ENCODE peak calls at places on chromosome 16, in seven cellular contexts. One of them, this sample, is unnamed.

GRCh38 chr16:8905168-8905762 is 23.1 kb downstream of the LITAFD start:
- DNase-seq in fibroblast of pulmonary artery: peak
- DNase-seq in right lobe of liver: no peak
- DNase-seq in GM10248: no peak
- DNase-seq in OCI-LY7: peak
- DNase-seq in cardiac muscle cell: peak
- DNase-seq in activated B cell treated with CpG ODN at 0.5 μM for 24 hours: no peak
- DNase-seq in this sample: peak

GRCh38 chr16:50837324-50837723 is 95.4 kb downstream of the CYLD start:
- DNase-seq in fibroblast of pulmonary artery: no peak
- DNase-seq in right lobe of liver: no peak
- DNase-seq in GM10248: no peak
- DNase-seq in OCI-LY7: no peak
- DNase-seq in cardiac muscle cell: no peak
- DNase-seq in activated B cell treated with CpG ODN at 0.5 μM for 24 hours: no peak
- DNase-seq in this sample: no peak

GRCh38 chr16:15856901-15857778 is at the start of gene MYH11:
- DNase-seq in fibroblast of pulmonary artery: no peak
- DNase-seq in right lobe of liver: no peak
- DNase-seq in GM10248: peak
- DNase-seq in OCI-LY7: peak
- DNase-seq in cardiac muscle cell: no peak
- DNase-seq in activated B cell treated with CpG ODN at 0.5 μM for 24 hours: no peak
- DNase-seq in this sample: peak

GRCh38 chr16:79318137-79318899 is 282.2 kb downstream of the MAF start:
- DNase-seq in fibroblast of pulmonary artery: no peak
- DNase-seq in right lobe of liver: no peak
- DNase-seq in GM10248: no peak
- DNase-seq in OCI-LY7: no peak
- DNase-seq in cardiac muscle cell: no peak
- DNase-seq in activated B cell treated with CpG ODN at 0.5 μM for 24 hours: no peak
- DNase-seq in this sample: no peak

GRCh38 chr16:57115504-57116182 is 23.3 kb downstream of the CPNE2 start:
- DNase-seq in fibroblast of pulmonary artery: peak
- DNase-seq in right lobe of liver: peak
- DNase-seq in GM10248: no peak
- DNase-seq in OCI-LY7: no peak
- DNase-seq in cardiac muscle cell: peak
- DNase-seq in activated B cell treated with CpG ODN at 0.5 μM for 24 hours: no peak
- DNase-seq in this sample: no peak

GRCh38 chr16:17947637-17948036 is 388.9 kb downstream of the NPIPA8 start:
- DNase-seq in fibroblast of pulmonary artery: no peak
- DNase-seq in right lobe of liver: no peak
- DNase-seq in GM10248: no peak
- DNase-seq in OCI-LY7: no peak
- DNase-seq in cardiac muscle cell: no peak
- DNase-seq in activated B cell treated with CpG ODN at 0.5 μM for 24 hours: no peak
- DNase-seq in this sample: no peak

GRCh38 chr16:83994087-83994486 is 26.0 kb downstream of the NECAB2 start:
- DNase-seq in fibroblast of pulmonary artery: peak
- DNase-seq in right lobe of liver: no peak
- DNase-seq in GM10248: no peak
- DNase-seq in OCI-LY7: no peak
- DNase-seq in cardiac muscle cell: peak
- DNase-seq in activated B cell treated with CpG ODN at 0.5 μM for 24 hours: no peak
- DNase-seq in this sample: peak

GRCh38 chr16:84548971-84549844 is 44.7 kb upstream of the MEAK7 start:
- DNase-seq in fibroblast of pulmonary artery: no peak
- DNase-seq in right lobe of liver: peak
- DNase-seq in GM10248: no peak
- DNase-seq in OCI-LY7: no peak
- DNase-seq in cardiac muscle cell: peak
- DNase-seq in activated B cell treated with CpG ODN at 0.5 μM for 24 hours: no peak
- DNase-seq in this sample: no peak

GRCh38 chr16:8644151-8644512 is 22.6 kb downstream of the METTL22 start:
- DNase-seq in fibroblast of pulmonary artery: no peak
- DNase-seq in right lobe of liver: no peak
- DNase-seq in GM10248: no peak
- DNase-seq in OCI-LY7: no peak
- DNase-seq in cardiac muscle cell: no peak
- DNase-seq in activated B cell treated with CpG ODN at 0.5 μM for 24 hours: no peak
- DNase-seq in this sample: no peak

GRCh38 chr16:71894229-71894920 is 956 bp upstream of the IST1 start:
- DNase-seq in fibroblast of pulmonary artery: peak
- DNase-seq in right lobe of liver: peak
- DNase-seq in GM10248: no peak
- DNase-seq in OCI-LY7: peak
- DNase-seq in cardiac muscle cell: peak
- DNase-seq in activated B cell treated with CpG ODN at 0.5 μM for 24 hours: peak
- DNase-seq in this sample: peak

GRCh38 chr16:79597775-79598174 is 2.8 kb downstream of the MAF start:
- DNase-seq in fibroblast of pulmonary artery: no peak
- DNase-seq in right lobe of liver: no peak
- DNase-seq in GM10248: no peak
- DNase-seq in OCI-LY7: no peak
- DNase-seq in cardiac muscle cell: no peak
- DNase-seq in activated B cell treated with CpG ODN at 0.5 μM for 24 hours: no peak
- DNase-seq in this sample: no peak

GRCh38 chr16:73202176-73202729 is 154.3 kb upstream of the ZFHX3 start:
- DNase-seq in fibroblast of pulmonary artery: peak
- DNase-seq in right lobe of liver: peak
- DNase-seq in GM10248: no peak
- DNase-seq in OCI-LY7: no peak
- DNase-seq in cardiac muscle cell: peak
- DNase-seq in activated B cell treated with CpG ODN at 0.5 μM for 24 hours: no peak
- DNase-seq in this sample: no peak

GRCh38 chr16:64077242-64077641 is 1044.6 kb downstream of the CDH11 start:
- DNase-seq in fibroblast of pulmonary artery: no peak
- DNase-seq in right lobe of liver: no peak
- DNase-seq in GM10248: no peak
- DNase-seq in OCI-LY7: peak
- DNase-seq in cardiac muscle cell: no peak
- DNase-seq in activated B cell treated with CpG ODN at 0.5 μM for 24 hours: no peak
- DNase-seq in this sample: no peak

GRCh38 chr16:56193951-56194726 is 2.9 kb downstream of the GNAO1 start:
- DNase-seq in fibroblast of pulmonary artery: peak
- DNase-seq in right lobe of liver: peak
- DNase-seq in GM10248: peak
- DNase-seq in OCI-LY7: peak
- DNase-seq in cardiac muscle cell: peak
- DNase-seq in activated B cell treated with CpG ODN at 0.5 μM for 24 hours: peak
- DNase-seq in this sample: peak

GRCh38 chr16:23962001-23962400 is 126.2 kb downstream of the PRKCB start:
- DNase-seq in fibroblast of pulmonary artery: no peak
- DNase-seq in right lobe of liver: no peak
- DNase-seq in GM10248: no peak
- DNase-seq in OCI-LY7: no peak
- DNase-seq in cardiac muscle cell: no peak
- DNase-seq in activated B cell treated with CpG ODN at 0.5 μM for 24 hours: no peak
- DNase-seq in this sample: no peak

GRCh38 chr16:914453-914852 is 56.3 kb downstream of the LMF1 start:
- DNase-seq in fibroblast of pulmonary artery: peak
- DNase-seq in right lobe of liver: no peak
- DNase-seq in GM10248: no peak
- DNase-seq in OCI-LY7: no peak
- DNase-seq in cardiac muscle cell: peak
- DNase-seq in activated B cell treated with CpG ODN at 0.5 μM for 24 hours: no peak
- DNase-seq in this sample: peak

GRCh38 chr16:15607700-15608396 is 35.1 kb downstream of the MARF1 start:
- DNase-seq in fibroblast of pulmonary artery: peak
- DNase-seq in right lobe of liver: peak
- DNase-seq in GM10248: no peak
- DNase-seq in OCI-LY7: no peak
- DNase-seq in cardiac muscle cell: peak
- DNase-seq in activated B cell treated with CpG ODN at 0.5 μM for 24 hours: no peak
- DNase-seq in this sample: peak

GRCh38 chr16:70454221-70455034 is at the start of gene FCSK:
- DNase-seq in fibroblast of pulmonary artery: peak
- DNase-seq in right lobe of liver: peak
- DNase-seq in GM10248: peak
- DNase-seq in OCI-LY7: peak
- DNase-seq in cardiac muscle cell: peak
- DNase-seq in activated B cell treated with CpG ODN at 0.5 μM for 24 hours: peak
- DNase-seq in this sample: peak

GRCh38 chr16:82016268-82016667 is 5.0 kb upstream of the SDR42E1 start:
- DNase-seq in fibroblast of pulmonary artery: peak
- DNase-seq in right lobe of liver: no peak
- DNase-seq in GM10248: no peak
- DNase-seq in OCI-LY7: no peak
- DNase-seq in cardiac muscle cell: peak
- DNase-seq in activated B cell treated with CpG ODN at 0.5 μM for 24 hours: no peak
- DNase-seq in this sample: peak

GRCh38 chr16:642189-643049 is 791 bp downstream of the MCRIP2 start:
- DNase-seq in fibroblast of pulmonary artery: no peak
- DNase-seq in right lobe of liver: peak
- DNase-seq in GM10248: peak
- DNase-seq in OCI-LY7: peak
- DNase-seq in cardiac muscle cell: peak
- DNase-seq in activated B cell treated with CpG ODN at 0.5 μM for 24 hours: peak
- DNase-seq in this sample: no peak

GRCh38 chr16:75072239-75072947 is 44.2 kb downstream of the LDHD start:
- DNase-seq in fibroblast of pulmonary artery: no peak
- DNase-seq in right lobe of liver: no peak
- DNase-seq in GM10248: no peak
- DNase-seq in OCI-LY7: no peak
- DNase-seq in cardiac muscle cell: no peak
- DNase-seq in activated B cell treated with CpG ODN at 0.5 μM for 24 hours: no peak
- DNase-seq in this sample: no peak

GRCh38 chr16:50675686-50676610 is 5.2 kb downstream of the SNX20 start:
- DNase-seq in fibroblast of pulmonary artery: no peak
- DNase-seq in right lobe of liver: no peak
- DNase-seq in GM10248: no peak
- DNase-seq in OCI-LY7: no peak
- DNase-seq in cardiac muscle cell: no peak
- DNase-seq in activated B cell treated with CpG ODN at 0.5 μM for 24 hours: no peak
- DNase-seq in this sample: peak

GRCh38 chr16:70395345-70395901 is 43.5 kb downstream of the ST3GAL2 start:
- DNase-seq in fibroblast of pulmonary artery: peak
- DNase-seq in right lobe of liver: peak
- DNase-seq in GM10248: peak
- DNase-seq in OCI-LY7: peak
- DNase-seq in cardiac muscle cell: peak
- DNase-seq in activated B cell treated with CpG ODN at 0.5 μM for 24 hours: peak
- DNase-seq in this sample: peak

DNA sequence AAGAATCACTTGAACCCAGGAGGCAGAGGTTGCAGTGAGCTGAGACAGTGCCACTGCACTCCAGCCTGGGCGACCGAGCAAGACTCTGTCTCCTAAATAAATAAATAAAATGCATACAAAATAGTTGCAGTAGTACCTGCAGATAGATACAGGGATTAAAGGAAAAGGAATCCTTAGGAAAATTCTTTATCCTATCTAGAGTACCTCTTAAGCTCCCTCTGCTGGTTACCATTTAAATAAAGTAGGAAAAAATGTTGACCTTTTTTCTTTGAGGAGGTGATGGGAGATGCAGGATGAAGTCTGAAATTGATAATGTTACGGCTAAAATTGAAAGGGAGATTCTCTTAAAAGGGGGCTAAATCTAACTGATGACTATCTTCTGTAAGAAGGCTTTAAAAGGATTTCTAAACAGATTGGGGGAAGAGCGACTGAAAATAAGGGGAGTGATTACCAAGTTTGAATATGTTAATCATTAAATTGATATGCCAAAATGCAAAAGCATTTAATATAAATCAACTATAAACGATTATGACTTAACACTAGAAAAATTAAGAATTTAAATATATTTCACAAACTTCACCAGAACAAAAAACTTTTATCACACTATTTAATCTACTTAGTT is 29.4 kb downstream of the C16orf87 start:
- DNase-seq in fibroblast of pulmonary artery: peak
- DNase-seq in right lobe of liver: no peak
- DNase-seq in GM10248: no peak
- DNase-seq in OCI-LY7: no peak
- DNase-seq in cardiac muscle cell: peak
- DNase-seq in activated B cell treated with CpG ODN at 0.5 μM for 24 hours: no peak
- DNase-seq in this sample: peak
- TF ChIP-seq CTCF in fibroblast of pulmonary artery: peak
- TF ChIP-seq CTCF in right lobe of liver: peak
- TF ChIP-seq CTCF in GM10248: no peak
- TF ChIP-seq CTCF in OCI-LY7: peak
- TF ChIP-seq CTCF in cardiac muscle cell: peak
- TF ChIP-seq CTCF in activated B cell treated with CpG ODN at 0.5 μM for 24 hours: no peak
- TF ChIP-seq CTCF in this sample: peak

GRCh38 chr16:49644143-49644460 is 211.8 kb downstream of the ZNF423 start:
- DNase-seq in fibroblast of pulmonary artery: peak
- DNase-seq in right lobe of liver: no peak
- DNase-seq in GM10248: no peak
- DNase-seq in OCI-LY7: no peak
- DNase-seq in cardiac muscle cell: peak
- DNase-seq in activated B cell treated with CpG ODN at 0.5 μM for 24 hours: no peak
- DNase-seq in this sample: no peak
- TF ChIP-seq CTCF in fibroblast of pulmonary artery: peak
- TF ChIP-seq CTCF in right lobe of liver: no peak
- TF ChIP-seq CTCF in GM10248: no peak
- TF ChIP-seq CTCF in OCI-LY7: no peak
- TF ChIP-seq CTCF in cardiac muscle cell: peak
- TF ChIP-seq CTCF in activated B cell treated with CpG ODN at 0.5 μM for 24 hours: no peak
- TF ChIP-seq CTCF in this sample: no peak

DNA sequence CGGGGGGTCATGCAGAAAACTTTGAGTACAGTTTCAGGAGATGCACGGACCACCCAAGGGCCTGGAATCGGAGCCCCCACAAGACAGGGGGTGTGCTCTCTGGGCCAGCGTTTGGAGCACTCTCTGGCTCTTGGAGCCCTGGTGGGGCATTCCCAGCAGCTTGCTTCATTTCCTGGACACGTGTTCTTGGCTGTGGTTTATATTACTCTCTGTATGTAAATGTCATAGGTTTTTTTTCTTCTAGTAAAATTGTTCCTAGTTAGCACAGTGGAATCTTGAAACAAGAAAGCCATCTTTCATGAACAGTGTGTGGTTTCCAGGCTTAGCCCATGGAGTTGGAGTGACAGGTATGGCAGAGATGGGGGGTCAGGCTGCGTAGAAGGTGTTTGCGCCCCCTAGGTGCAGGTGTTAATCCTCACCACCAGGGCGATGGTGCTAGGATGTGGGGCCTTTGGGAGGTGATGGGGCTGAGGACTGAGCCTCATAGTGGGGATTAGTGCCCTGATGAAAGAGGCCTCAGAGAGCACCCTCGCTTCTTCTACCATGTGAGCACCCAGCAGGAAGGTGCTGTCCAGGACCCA is 79.8 kb downstream of the JPH3 start:
- DNase-seq in fibroblast of pulmonary artery: peak
- DNase-seq in right lobe of liver: no peak
- DNase-seq in GM10248: no peak
- DNase-seq in OCI-LY7: peak
- DNase-seq in cardiac muscle cell: peak
- DNase-seq in activated B cell treated with CpG ODN at 0.5 μM for 24 hours: no peak
- DNase-seq in this sample: peak
- TF ChIP-seq CTCF in fibroblast of pulmonary artery: peak
- TF ChIP-seq CTCF in right lobe of liver: no peak
- TF ChIP-seq CTCF in GM10248: no peak
- TF ChIP-seq CTCF in OCI-LY7: peak
- TF ChIP-seq CTCF in cardiac muscle cell: peak
- TF ChIP-seq CTCF in activated B cell treated with CpG ODN at 0.5 μM for 24 hours: no peak
- TF ChIP-seq CTCF in this sample: peak

GRCh38 chr16:20001856-20002707 is 71.6 kb downstream of the GPR139 start:
- DNase-seq in fibroblast of pulmonary artery: no peak
- DNase-seq in right lobe of liver: peak
- DNase-seq in GM10248: no peak
- DNase-seq in OCI-LY7: no peak
- DNase-seq in cardiac muscle cell: no peak
- DNase-seq in activated B cell treated with CpG ODN at 0.5 μM for 24 hours: no peak
- DNase-seq in this sample: no peak

GRCh38 chr16:20002936-20003335 is 70.8 kb downstream of the GPR139 start:
- DNase-seq in fibroblast of pulmonary artery: no peak
- DNase-seq in right lobe of liver: no peak
- DNase-seq in GM10248: no peak
- DNase-seq in OCI-LY7: no peak
- DNase-seq in cardiac muscle cell: no peak
- DNase-seq in activated B cell treated with CpG ODN at 0.5 μM for 24 hours: no peak
- DNase-seq in this sample: no peak

GRCh38 chr16:20004931-20005330 is 68.8 kb downstream of the GPR139 start:
- DNase-seq in fibroblast of pulmonary artery: no peak
- DNase-seq in right lobe of liver: no peak
- DNase-seq in GM10248: no peak
- DNase-seq in OCI-LY7: no peak
- DNase-seq in cardiac muscle cell: no peak
- DNase-seq in activated B cell treated with CpG ODN at 0.5 μM for 24 hours: no peak
- DNase-seq in this sample: no peak
- TF ChIP-seq CTCF in fibroblast of pulmonary artery: no peak
- TF ChIP-seq CTCF in right lobe of liver: no peak
- TF ChIP-seq CTCF in GM10248: no peak
- TF ChIP-seq CTCF in OCI-LY7: peak
- TF ChIP-seq CTCF in cardiac muscle cell: no peak
- TF ChIP-seq CTCF in activated B cell treated with CpG ODN at 0.5 μM for 24 hours: no peak
- TF ChIP-seq CTCF in this sample: no peak